ENCODE peak calls at places on chromosomes 2 and 18, in ten cellular contexts. N, M, B, L, T, O, H, C, E and J are unnamed samples.

GRCh38 chr2:175309799-175310198 is 128.3 kb upstream of the ATP5MC3 start:
- DNase-seq in N (no peak), M (no peak), B (peak), L (peak), T (peak), O (no peak), H (no peak), C (no peak), E (no peak), J (peak)

GRCh38 chr2:20013061-20013721 is 723 bp upstream of the MATN3 start:
- DNase-seq in N (no peak), M (no peak), B (peak), L (no peak), T (no peak), O (no peak), H (no peak), C (no peak), E (no peak), J (no peak)

GRCh38 chr2:222290691-222291484 is 7.9 kb downstream of the PAX3 start:
- DNase-seq in N (no peak), M (no peak), B (peak), L (no peak), T (no peak), O (no peak), H (no peak), C (no peak), E (no peak), J (peak)

GRCh38 chr18:76492669-76493212 is 2.3 kb downstream of the ZNF516 start:
- DNase-seq in N (peak), M (peak), B (peak), L (peak), T (peak), O (peak), H (peak), C (peak), E (peak), J (peak)

GRCh38 chr2:47626664-47627063 is 156.3 kb upstream of the MSH6 start:
- DNase-seq in N (no peak), M (no peak), B (no peak), L (no peak), T (no peak), O (no peak), H (no peak), C (no peak), E (no peak), J (no peak)

GRCh38 chr2:215371915-215372897 is 60.3 kb downstream of the ATIC start:
- DNase-seq in N (no peak), M (no peak), B (no peak), L (no peak), T (no peak), O (no peak), H (no peak), C (no peak), E (no peak), J (no peak)

GRCh38 chr2:236507393-236508085 is 62.1 kb upstream of the ACKR3 start:
- DNase-seq in N (peak), M (no peak), B (peak), L (no peak), T (no peak), O (no peak), H (no peak), C (peak), E (peak), J (peak)

GRCh38 chr18:49249523-49249922 is 210.9 kb downstream of the DYM start:
- DNase-seq in N (no peak), M (no peak), B (no peak), L (no peak), T (no peak), O (no peak), H (peak), C (no peak), E (no peak), J (peak)

GRCh38 chr2:180882959-180883358 is 97.4 kb upstream of the UBE2E3 start:
- DNase-seq in N (no peak), M (peak), B (no peak), L (no peak), T (no peak), O (no peak), H (no peak), C (no peak), E (no peak), J (no peak)

GRCh38 chr2:125033871-125034270 is 1008.8 kb downstream of the CNTNAP5 start:
- DNase-seq in N (no peak), M (no peak), B (no peak), L (no peak), T (no peak), O (no peak), H (no peak), C (no peak), E (no peak), J (no peak)